ENCODE peak calls at places on chromosomes 11 and 22, in four cellular contexts. One of them, this sample, is unnamed.

GRCh38 chr22:20558534-20558933 is 51.1 kb downstream of the MED15 start:
- DNase-seq in HFFc6: no peak
- DNase-seq in HuH-7: no peak
- DNase-seq in frontal cortex: no peak
- DNase-seq in this sample: no peak

GRCh38 chr22:21971858-21972275 is 10.7 kb downstream of the TOP3B start:
- DNase-seq in HFFc6: no peak
- DNase-seq in HuH-7: no peak
- DNase-seq in frontal cortex: no peak
- DNase-seq in this sample: no peak

GRCh38 chr11:84130646-84131427 is 844.7 kb upstream of the CCDC90B start:
- DNase-seq in HFFc6: no peak
- DNase-seq in frontal cortex: no peak
- DNase-seq in HuH-7: no peak
- DNase-seq in this sample: no peak

GRCh38 chr11:44658451-44658850 is 68.3 kb upstream of the TSPAN18 start:
- DNase-seq in HuH-7: peak
- DNase-seq in frontal cortex: no peak
- DNase-seq in HFFc6: peak
- DNase-seq in this sample: no peak

GRCh38 chr11:79184285-79184684 is 256.5 kb downstream of the TENM4 start:
- DNase-seq in HuH-7: no peak
- DNase-seq in HFFc6: no peak
- DNase-seq in frontal cortex: no peak
- DNase-seq in this sample: no peak

GRCh38 chr11:36501236-36501635 is 8.8 kb downstream of the TRAF6 start:
- DNase-seq in frontal cortex: no peak
- DNase-seq in HFFc6: no peak
- DNase-seq in HuH-7: no peak
- DNase-seq in this sample: no peak

GRCh38 chr11:35974878-35975578 is 31.2 kb downstream of the LDLRAD3 start:
- DNase-seq in HuH-7: no peak
- DNase-seq in frontal cortex: no peak
- DNase-seq in HFFc6: no peak
- DNase-seq in this sample: no peak

GRCh38 chr11:14522245-14522644 is 2.1 kb upstream of the PSMA1 start:
- DNase-seq in HuH-7: no peak
- DNase-seq in frontal cortex: no peak
- DNase-seq in HFFc6: no peak
- DNase-seq in this sample: no peak

GRCh38 chr11:2700415-2701211 is 819 bp upstream of the KCNQ1OT1 start:
- DNase-seq in HuH-7: peak
- DNase-seq in HFFc6: no peak
- DNase-seq in frontal cortex: peak
- DNase-seq in this sample: peak

GRCh38 chr11:20597924-20598484 is 1.4 kb upstream of the SLC6A5 start:
- DNase-seq in frontal cortex: no peak
- DNase-seq in HFFc6: no peak
- DNase-seq in HuH-7: no peak
- DNase-seq in this sample: no peak

GRCh38 chr11:113179181-113179701 is 135.1 kb upstream of the TTC12 start:
- DNase-seq in HFFc6: no peak
- DNase-seq in frontal cortex: no peak
- DNase-seq in HuH-7: no peak
- DNase-seq in this sample: no peak

GRCh38 chr11:75154646-75155569 is 4.0 kb downstream of the SLCO2B1 start:
- DNase-seq in HuH-7: no peak
- DNase-seq in frontal cortex: no peak
- DNase-seq in HFFc6: no peak
- DNase-seq in this sample: no peak

GRCh38 chr11:69278091-69278867 is 15.7 kb upstream of the MYEOV start:
- DNase-seq in HFFc6: no peak
- DNase-seq in HuH-7: peak
- DNase-seq in frontal cortex: no peak
- DNase-seq in this sample: no peak

GRCh38 chr11:65493367-65494176 is 5.3 kb upstream of the MALAT1 start:
- DNase-seq in HFFc6: peak
- DNase-seq in frontal cortex: no peak
- DNase-seq in HuH-7: no peak
- DNase-seq in this sample: peak

GRCh38 chr22:20857838-20858614 is 585 bp downstream of the PI4KA start:
- DNase-seq in HFFc6: peak
- DNase-seq in HuH-7: peak
- DNase-seq in frontal cortex: peak
- DNase-seq in this sample: peak

GRCh38 chr22:19199479-19199878 is 20.9 kb upstream of the SLC25A1 start:
- DNase-seq in HFFc6: no peak
- DNase-seq in HuH-7: no peak
- DNase-seq in frontal cortex: no peak
- DNase-seq in this sample: no peak

GRCh38 chr11:569273-569885 is 6.9 kb upstream of the PHRF1 start:
- DNase-seq in HuH-7: no peak
- DNase-seq in HFFc6: no peak
- DNase-seq in frontal cortex: no peak
- DNase-seq in this sample: no peak

GRCh38 chr11:104841185-104841584 is 57.1 kb downstream of the CASP12 start:
- DNase-seq in HFFc6: no peak
- DNase-seq in HuH-7: no peak
- DNase-seq in frontal cortex: no peak
- DNase-seq in this sample: no peak

GRCh38 chr11:69138265-69138664 is 17.5 kb upstream of the SMIM38 start:
- DNase-seq in HuH-7: no peak
- DNase-seq in frontal cortex: no peak
- DNase-seq in HFFc6: peak
- DNase-seq in this sample: peak

GRCh38 chr11:43825217-43825816 is 55.3 kb upstream of the ALKBH3 start:
- DNase-seq in HuH-7: peak
- DNase-seq in HFFc6: peak
- DNase-seq in frontal cortex: no peak
- DNase-seq in this sample: peak

GRCh38 chr11:118364956-118365615 is 5.7 kb downstream of the UBE4A start:
- DNase-seq in HuH-7: no peak
- DNase-seq in frontal cortex: no peak
- DNase-seq in HFFc6: no peak
- DNase-seq in this sample: no peak

GRCh38 chr11:1203505-1204271 is 19.2 kb upstream of the MUC5B start:
- DNase-seq in frontal cortex: peak
- DNase-seq in HFFc6: no peak
- DNase-seq in HuH-7: no peak
- DNase-seq in this sample: peak

GRCh38 chr11:103581680-103582265 is 454.7 kb upstream of the DDI1 start:
- DNase-seq in HuH-7: no peak
- DNase-seq in frontal cortex: no peak
- DNase-seq in HFFc6: no peak
- DNase-seq in this sample: no peak

GRCh38 chr22:47064016-47064415 is 301.6 kb downstream of the TBC1D22A start:
- DNase-seq in frontal cortex: no peak
- DNase-seq in HFFc6: no peak
- DNase-seq in HuH-7: no peak
- DNase-seq in this sample: no peak

GRCh38 chr11:441043-441417 is 781 bp downstream of the ANO9 start:
- DNase-seq in HFFc6: no peak
- DNase-seq in HuH-7: no peak
- DNase-seq in frontal cortex: no peak
- DNase-seq in this sample: no peak

GRCh38 chr11:70552441-70553150 is 154.3 kb downstream of the CTTN start:
- DNase-seq in frontal cortex: no peak
- DNase-seq in HuH-7: no peak
- DNase-seq in HFFc6: no peak
- DNase-seq in this sample: peak

GRCh38 chr22:49951001-49951677 is 9.4 kb upstream of the PIM3 start:
- DNase-seq in frontal cortex: no peak
- DNase-seq in HuH-7: no peak
- DNase-seq in HFFc6: no peak
- DNase-seq in this sample: no peak

GRCh38 chr11:128029219-128029722 is 558.1 kb downstream of the ETS1 start:
- DNase-seq in HuH-7: no peak
- DNase-seq in frontal cortex: no peak
- DNase-seq in HFFc6: no peak
- DNase-seq in this sample: no peak

GRCh38 chr11:84673753-84674152 is 953.4 kb downstream of the DLG2 start:
- DNase-seq in frontal cortex: peak
- DNase-seq in HFFc6: peak
- DNase-seq in HuH-7: no peak
- DNase-seq in this sample: peak